ENCODE peak calls at places on chromosomes 16 and 17, in nine cellular contexts. One of them, this sample, is unnamed.

GRCh38 chr16:75216127-75216526 is 2.7 kb upstream of the CTRB1 start:
- DNase-seq in RWPE1: no peak
- DNase-seq in left ventricle myocardium inferior: no peak
- DNase-seq in activated B cell treated with CpG ODN at 0.5 μM for 24 hours: no peak
- DNase-seq in A549: no peak
- DNase-seq in MM.1S: no peak
- DNase-seq in lower lobe of right lung: no peak
- DNase-seq in amniotic stem cell: no peak
- DNase-seq in right cardiac atrium: no peak
- DNase-seq in this sample: no peak

GRCh38 chr17:29383687-29384086 is 6.5 kb upstream of the TAOK1 start:
- DNase-seq in RWPE1: no peak
- DNase-seq in left ventricle myocardium inferior: no peak
- DNase-seq in activated B cell treated with CpG ODN at 0.5 μM for 24 hours: no peak
- DNase-seq in A549: no peak
- DNase-seq in MM.1S: no peak
- DNase-seq in lower lobe of right lung: no peak
- DNase-seq in amniotic stem cell: no peak
- DNase-seq in right cardiac atrium: no peak
- DNase-seq in this sample: no peak

GRCh38 chr17:2195729-2196128 is 107.9 kb downstream of the SMG6 start:
- DNase-seq in RWPE1: no peak
- DNase-seq in left ventricle myocardium inferior: no peak
- DNase-seq in activated B cell treated with CpG ODN at 0.5 μM for 24 hours: no peak
- DNase-seq in A549: no peak
- DNase-seq in MM.1S: no peak
- DNase-seq in lower lobe of right lung: no peak
- DNase-seq in amniotic stem cell: no peak
- DNase-seq in right cardiac atrium: no peak
- DNase-seq in this sample: no peak

GRCh38 chr16:24344791-24345190 is 88.7 kb downstream of the CACNG3 start:
- DNase-seq in RWPE1: no peak
- DNase-seq in left ventricle myocardium inferior: no peak
- DNase-seq in activated B cell treated with CpG ODN at 0.5 μM for 24 hours: no peak
- DNase-seq in A549: no peak
- DNase-seq in MM.1S: no peak
- DNase-seq in lower lobe of right lung: no peak
- DNase-seq in amniotic stem cell: no peak
- DNase-seq in right cardiac atrium: no peak
- DNase-seq in this sample: no peak

GRCh38 chr16:77191259-77191969 is 424 bp downstream of the MON1B start:
- DNase-seq in RWPE1: peak
- DNase-seq in left ventricle myocardium inferior: no peak
- DNase-seq in activated B cell treated with CpG ODN at 0.5 μM for 24 hours: peak
- DNase-seq in A549: no peak
- DNase-seq in MM.1S: peak
- DNase-seq in lower lobe of right lung: peak
- DNase-seq in amniotic stem cell: no peak
- DNase-seq in right cardiac atrium: peak
- DNase-seq in this sample: no peak

GRCh38 chr17:80260791-80261158 is at the start of gene RNF213:
- DNase-seq in RWPE1: peak
- DNase-seq in left ventricle myocardium inferior: peak
- DNase-seq in activated B cell treated with CpG ODN at 0.5 μM for 24 hours: peak
- DNase-seq in A549: peak
- DNase-seq in MM.1S: peak
- DNase-seq in lower lobe of right lung: peak
- DNase-seq in amniotic stem cell: no peak
- DNase-seq in right cardiac atrium: peak
- DNase-seq in this sample: no peak

GRCh38 chr17:75808905-75809621 is 24.5 kb downstream of the UNK start:
- DNase-seq in RWPE1: peak
- DNase-seq in left ventricle myocardium inferior: peak
- DNase-seq in activated B cell treated with CpG ODN at 0.5 μM for 24 hours: no peak
- DNase-seq in A549: no peak
- DNase-seq in MM.1S: no peak
- DNase-seq in lower lobe of right lung: peak
- DNase-seq in amniotic stem cell: no peak
- DNase-seq in right cardiac atrium: peak
- DNase-seq in this sample: no peak

GRCh38 chr17:81911277-81911961 is at the start of gene PCYT2:
- DNase-seq in RWPE1: peak
- DNase-seq in left ventricle myocardium inferior: peak
- DNase-seq in activated B cell treated with CpG ODN at 0.5 μM for 24 hours: peak
- DNase-seq in A549: peak
- DNase-seq in MM.1S: peak
- DNase-seq in lower lobe of right lung: peak
- DNase-seq in amniotic stem cell: peak
- DNase-seq in right cardiac atrium: peak
- DNase-seq in this sample: peak

This sample was measured in osteocyte.